ENCODE peak calls at places on chromosomes 5 and 9, in five cellular contexts. V is mesendoderm, P is IMR-90, H is tibial nerve, Z is tibial artery. L is an unnamed sample. For H3K4me1, the result is how much of the 10 kb centered on the place peaks cover.

GRCh38 chr5:65722575-65723424 is 795 bp downstream of the NLN start:
- DNase-seq in V (peak), P (peak), H (no peak), Z (no peak), L (no peak)

GRCh38 chr5:78001198-78001597 is 225.1 kb upstream of the TBCA start:
- DNase-seq in V (no peak), P (no peak), H (no peak), Z (no peak), L (no peak)

GRCh38 chr5:2136728-2137333 is 254.1 kb upstream of the IRX4 start:
- DNase-seq in V (no peak), P (no peak), H (no peak), Z (peak), L (no peak)

GRCh38 chr9:70079364-70080103 is 35.9 kb downstream of the MAMDC2 start:
- DNase-seq in V (no peak), P (peak), H (peak), Z (no peak), L (no peak)

GRCh38 chr9:3526903-3527652 is 1.3 kb upstream of the RFX3 start:
- DNase-seq in V (peak), P (peak), H (peak), Z (peak), L (no peak)

GRCh38 chr9:23638837-23639426 is 187.1 kb downstream of the ELAVL2 start:
- DNase-seq in V (no peak), P (no peak), H (no peak), Z (no peak), L (no peak)

GRCh38 chr9:121780177-121780576 is 128.7 kb downstream of the DAB2IP start:
- DNase-seq in V (no peak), P (no peak), H (no peak), Z (no peak), L (no peak)

GRCh38 chr9:127458921-127459320 is 7.6 kb downstream of the LRSAM1 start:
- DNase-seq in V (no peak), P (no peak), H (no peak), Z (no peak), L (no peak)

GRCh38 chr9:28234899-28235277 is 661.6 kb upstream of the C9orf72 start:
- DNase-seq in V (peak), P (peak), H (no peak), Z (no peak), L (peak)

GRCh38 chr5:111266491-111266890 is 42.3 kb downstream of the CAMK4 start:
- DNase-seq in V (no peak), P (no peak), H (no peak), Z (no peak), L (no peak)

GRCh38 chr9:125601986-125602385 is 105.0 kb downstream of the MAPKAP1 start:
- DNase-seq in V (peak), P (no peak), H (no peak), Z (no peak), L (no peak)

GRCh38 chr5:119330367-119331183 is 25.2 kb upstream of the TNFAIP8 start:
- DNase-seq in V (peak), P (no peak), H (no peak), Z (no peak), L (no peak)

GRCh38 chr5:142845954-142846398 is 75.8 kb downstream of the ARHGAP26 start:
- DNase-seq in V (peak), P (no peak), H (no peak), Z (no peak), L (no peak)

GRCh38 chr5:142843029-142843905 is 73.1 kb downstream of the ARHGAP26 start:
- DNase-seq in V (no peak), P (no peak), H (peak), Z (peak), L (no peak)

GRCh38 chr5:142846402-142846801 is 76.2 kb downstream of the ARHGAP26 start:
- DNase-seq in V (no peak), P (no peak), H (no peak), Z (no peak), L (no peak)

GRCh38 chr5:142844881-142845280 is 74.7 kb downstream of the ARHGAP26 start:
- DNase-seq in V (no peak), P (no peak), H (no peak), Z (no peak), L (no peak)

DNA sequence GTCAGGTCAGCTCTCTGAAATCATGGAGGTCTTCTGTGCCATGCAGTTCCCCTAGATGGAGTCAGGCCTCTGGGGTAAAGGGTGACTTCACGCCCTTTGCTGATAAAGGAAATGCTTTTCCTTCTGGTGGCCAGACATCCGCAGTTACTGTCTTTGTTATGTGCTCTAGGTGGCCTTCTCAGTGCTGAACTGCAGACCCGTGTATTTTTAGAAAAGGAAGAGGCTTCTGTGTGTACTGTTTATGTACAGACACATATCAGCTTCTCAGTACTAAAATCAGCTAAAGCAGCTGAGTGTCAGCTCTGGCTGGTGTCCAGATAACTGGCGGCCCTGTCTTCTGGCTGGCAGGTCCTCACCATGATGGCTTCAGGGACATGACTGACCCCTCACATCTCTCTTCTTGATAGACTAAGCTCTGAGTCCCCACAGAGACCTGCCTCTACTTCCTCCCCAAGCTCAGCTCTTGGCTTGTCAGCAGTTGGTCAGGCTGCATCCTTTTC is 75.3 kb downstream of the ARHGAP26 start:
- DNase-seq in V (peak), P (no peak), H (no peak), Z (no peak), L (no peak)
- H3K4me3 ChIP-seq in V (no peak), P (no peak), H (no peak), Z (no peak), L (no peak)

DNA sequence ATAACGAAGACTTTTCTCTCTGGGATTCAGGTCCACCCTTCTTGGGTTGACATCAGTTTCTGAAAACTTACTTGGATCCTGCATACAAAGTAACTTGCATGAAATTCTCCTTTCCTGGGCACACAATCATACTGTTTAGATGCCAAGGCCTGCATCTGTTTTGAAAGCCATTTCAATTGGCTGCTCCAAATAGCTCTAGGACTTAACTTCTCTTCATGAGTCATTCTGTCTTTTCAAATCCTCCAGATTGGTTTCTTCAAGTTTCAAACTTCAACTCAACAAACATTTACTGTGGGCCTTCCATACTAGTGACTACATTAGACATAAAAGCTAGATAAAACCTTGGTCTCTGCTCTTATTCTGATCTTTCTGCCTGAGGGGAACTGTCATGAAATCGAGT is 54.8 kb upstream of the HMHB1 start:
- DNase-seq in V (no peak), P (peak), H (no peak), Z (no peak), L (no peak)
- H3K27ac ChIP-seq in V (no peak), P (peak), H (no peak), Z (no peak), L (no peak)

GRCh38 chr9:134549336-134549735 is 92.3 kb upstream of the COL5A1 start:
- DNase-seq in V (no peak), P (no peak), H (no peak), Z (peak), L (no peak)

GRCh38 chr9:134548185-134548584 is 93.4 kb upstream of the COL5A1 start:
- DNase-seq in V (no peak), P (no peak), H (no peak), Z (peak), L (no peak)

GRCh38 chr9:134547161-134548100 is 94.2 kb upstream of the COL5A1 start:
- DNase-seq in V (no peak), P (no peak), H (no peak), Z (peak), L (no peak)

GRCh38 chr9:134546746-134547145 is 94.9 kb upstream of the COL5A1 start:
- DNase-seq in V (no peak), P (no peak), H (no peak), Z (peak), L (no peak)

DNA sequence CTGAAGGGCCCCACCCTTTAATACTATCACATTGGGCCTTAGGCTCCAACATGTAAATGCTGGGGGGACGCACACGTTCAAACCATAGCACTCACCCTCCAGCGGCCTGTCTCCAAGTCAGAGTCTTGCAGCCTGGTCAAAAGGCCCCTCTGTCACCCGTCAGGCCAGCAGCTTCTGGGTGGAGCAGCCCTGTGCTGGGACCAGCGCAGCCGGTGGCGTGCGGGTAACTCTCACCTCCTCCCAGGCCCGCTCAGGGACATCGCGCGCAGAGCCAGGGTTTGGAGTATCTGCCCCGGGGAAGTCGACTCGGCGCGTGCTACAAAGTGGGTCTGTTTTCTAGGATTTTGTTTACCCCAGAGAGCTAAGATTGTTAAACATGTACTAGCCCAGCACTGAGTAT is 93.0 kb upstream of the COL5A1 start:
- DNase-seq in V (no peak), P (no peak), H (no peak), Z (peak), L (no peak)
- H3K4me1 ChIP-seq in V (under half), P (under half), H (under half), Z (under half), L (under half)

GRCh38 chr5:179795049-179795862 is 1.5 kb downstream of the LTC4S start:
- DNase-seq in V (peak), P (no peak), H (no peak), Z (peak), L (peak)
- H3K4me3 ChIP-seq in V (peak), P (peak), H (peak), Z (peak), L (peak)

L was measured in RWPE2.